ENCODE peak calls at places on chromosomes 13 and 19, in eight cellular contexts. V, Z, H, M, R, N, I and B are unnamed samples.

GRCh38 chr19:34365463-34366401 is 736 bp downstream of the GPI start:
- DNase-seq in V (peak; percentile 39), Z (peak; percentile 54), H (peak; percentile 74), M (peak; percentile 48), R (peak; percentile 78), N (no peak), I (no peak), B (no peak)

GRCh38 chr19:38717855-38718254 is 26.4 kb downstream of the CAPN12 start:
- DNase-seq in V (no peak), Z (no peak), H (no peak), M (no peak), R (no peak), N (no peak), I (no peak), B (no peak)

GRCh38 chr13:101098873-101099272 is 317.4 kb downstream of the NALCN start:
- DNase-seq in V (no peak), Z (no peak), H (no peak), M (no peak), R (no peak), N (no peak), I (no peak), B (no peak)

GRCh38 chr19:55467236-55468053 is 2.9 kb upstream of the C19orf85 start:
- DNase-seq in V (peak; percentile 91), Z (peak; percentile 62), H (peak; percentile 62), M (peak; percentile 57), R (peak; percentile 70), N (no peak), I (peak; percentile 73), B (no peak)

GRCh38 chr13:105436946-105437345 is 1098.5 kb downstream of the EFNB2 start:
- DNase-seq in V (peak; percentile 77), Z (no peak), H (no peak), M (no peak), R (no peak), N (no peak), I (no peak), B (no peak)

GRCh38 chr13:52003551-52003950 is 7.7 kb downstream of the ATP7B start:
- DNase-seq in V (no peak), Z (no peak), H (no peak), M (no peak), R (no peak), N (no peak), I (no peak), B (no peak)

GRCh38 chr13:77038907-77039470 is 12.0 kb upstream of the FBXL3 start:
- DNase-seq in V (no peak), Z (no peak), H (no peak), M (no peak), R (no peak), N (no peak), I (no peak), B (no peak)

GRCh38 chr13:70960841-70961443 is 852.7 kb upstream of the KLHL1 start:
- DNase-seq in V (peak; percentile 50), Z (no peak), H (no peak), M (no peak), R (peak; percentile 15), N (peak; percentile 29), I (no peak), B (no peak)

GRCh38 chr13:51935326-51936171 is 73.8 kb downstream of the CCDC70 start:
- DNase-seq in V (peak; percentile 20), Z (peak; percentile 8), H (peak; percentile 52), M (no peak), R (no peak), N (peak; percentile 5), I (peak; percentile 35), B (no peak)

GRCh38 chr13:34044660-34045080 is 226.7 kb downstream of the RFC3 start:
- DNase-seq in V (peak; percentile 63), Z (no peak), H (no peak), M (no peak), R (peak; percentile 3), N (no peak), I (peak; percentile 5), B (no peak)

GRCh38 chr13:111372651-111373425 is 52.4 kb downstream of the TEX29 start:
- DNase-seq in V (no peak), Z (no peak), H (no peak), M (no peak), R (no peak), N (no peak), I (no peak), B (no peak)

GRCh38 chr19:31175564-31176348 is 173.5 kb downstream of the TSHZ3 start:
- DNase-seq in V (no peak), Z (no peak), H (no peak), M (no peak), R (no peak), N (no peak), I (no peak), B (no peak)

GRCh38 chr13:112690242-112690943 is 555 bp downstream of the ATP11A start:
- DNase-seq in V (peak; percentile 23), Z (peak; percentile 65), H (peak; percentile 47), M (peak; percentile 43), R (peak; percentile 59), N (no peak), I (peak; percentile 33), B (peak; percentile 73)

GRCh38 chr19:40804783-40805242 is 5.8 kb downstream of the EGLN2 start:
- DNase-seq in V (no peak), Z (no peak), H (peak; percentile 25), M (no peak), R (no peak), N (no peak), I (no peak), B (no peak)

GRCh38 chr19:33639034-33639681 is 17.4 kb downstream of the CHST8 start:
- DNase-seq in V (no peak), Z (no peak), H (no peak), M (no peak), R (no peak), N (no peak), I (no peak), B (peak; percentile 43)

GRCh38 chr13:106260352-106260751 is 275.1 kb downstream of the EFNB2 start:
- DNase-seq in V (no peak), Z (no peak), H (no peak), M (no peak), R (no peak), N (no peak), I (no peak), B (no peak)

GRCh38 chr13:94362411-94362909 is 117.0 kb downstream of the DCT start:
- DNase-seq in V (peak; percentile 93), Z (peak; percentile 50), H (peak; percentile 66), M (peak; percentile 67), R (peak; percentile 73), N (peak; percentile 84), I (peak; percentile 52), B (no peak)

GRCh38 chr19:10855879-10856522 is 7.8 kb downstream of the C19orf38 start:
- DNase-seq in V (peak; percentile 25), Z (no peak), H (no peak), M (no peak), R (no peak), N (no peak), I (peak; percentile 27), B (no peak)

GRCh38 chr19:39645800-39646411 is 9.8 kb upstream of the LGALS16 start:
- DNase-seq in V (peak; percentile 30), Z (no peak), H (no peak), M (no peak), R (no peak), N (peak; percentile 38), I (no peak), B (no peak)

GRCh38 chr13:40502236-40502635 is 164.2 kb downstream of the FOXO1 start:
- DNase-seq in V (no peak), Z (no peak), H (no peak), M (no peak), R (no peak), N (no peak), I (no peak), B (no peak)

GRCh38 chr13:84912720-84913119 is 886.5 kb downstream of the SLITRK6 start:
- DNase-seq in V (no peak), Z (no peak), H (no peak), M (no peak), R (no peak), N (no peak), I (no peak), B (no peak)

GRCh38 chr13:84917252-84917878 is 881.9 kb downstream of the SLITRK6 start:
- DNase-seq in V (peak; percentile 30), Z (no peak), H (no peak), M (no peak), R (no peak), N (no peak), I (no peak), B (no peak)
- H3K27ac ChIP-seq in V (no peak overlapping the region), Z (no peak overlapping the region), H (no peak overlapping the region), M (no peak overlapping the region), R (no peak overlapping the region), N (no peak overlapping the region), I (no peak overlapping the region), B (no peak overlapping the region)

DNA sequence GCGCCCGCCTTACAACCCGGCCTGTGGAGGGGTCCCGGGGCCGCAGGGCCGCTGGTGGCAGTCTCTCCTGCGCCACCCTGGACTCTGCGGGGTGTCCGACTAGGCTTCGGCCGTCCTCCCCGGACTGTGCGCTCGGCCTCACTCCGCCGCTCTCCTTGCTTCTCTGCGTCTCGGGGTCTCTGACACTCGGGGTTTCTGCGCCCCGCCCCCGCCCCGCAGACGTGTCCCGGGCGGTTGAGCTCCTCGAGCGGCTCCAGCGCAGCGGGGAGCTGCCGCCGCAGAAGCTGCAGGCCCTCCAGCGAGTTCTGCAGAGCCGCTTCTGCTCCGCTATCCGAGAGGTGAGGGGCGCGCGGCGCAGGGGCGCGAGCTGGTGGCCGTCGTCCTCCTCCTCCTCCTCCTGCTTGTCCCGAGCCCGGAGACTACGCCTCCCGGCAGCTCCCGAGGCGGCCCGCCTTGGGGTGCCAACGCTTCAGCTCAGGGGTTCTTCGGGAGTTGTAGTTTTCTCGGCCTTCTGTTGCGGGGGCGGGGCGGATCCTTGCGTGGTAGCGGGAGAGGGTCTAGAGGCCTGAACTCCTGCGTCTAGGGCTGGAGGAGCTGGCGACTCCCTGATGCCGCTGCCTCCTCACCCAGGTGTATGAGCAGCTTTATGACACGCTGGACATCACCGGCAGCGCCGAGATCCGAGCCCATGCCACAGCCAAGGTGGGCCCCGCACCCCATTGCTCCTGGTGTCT is 627 bp downstream of the LIN7B start:
- DNase-seq in V (peak; percentile 69), Z (peak; percentile 79), H (peak; percentile 69), M (peak; percentile 76), R (peak; percentile 63), N (peak; percentile 77), I (no peak), B (no peak)
- H3K27ac ChIP-seq in V (peak overlapping the region; percentile 88), Z (peak overlapping the region; percentile 64), H (peak overlapping the region; percentile 64), M (peak overlapping the region; percentile 90), R (no peak overlapping the region), N (no peak overlapping the region), I (peak overlapping the region; percentile 95), B (peak overlapping the region; percentile 91)

GRCh38 chr19:47179643-47180310 is 49.1 kb downstream of the SAE1 start:
- DNase-seq in V (no peak), Z (no peak), H (no peak), M (no peak), R (no peak), N (no peak), I (no peak), B (no peak)
- H3K27ac ChIP-seq in V (no peak overlapping the region), Z (no peak overlapping the region), H (no peak overlapping the region), M (no peak overlapping the region), R (no peak overlapping the region), N (no peak overlapping the region), I (no peak overlapping the region), B (no peak overlapping the region)

DNA sequence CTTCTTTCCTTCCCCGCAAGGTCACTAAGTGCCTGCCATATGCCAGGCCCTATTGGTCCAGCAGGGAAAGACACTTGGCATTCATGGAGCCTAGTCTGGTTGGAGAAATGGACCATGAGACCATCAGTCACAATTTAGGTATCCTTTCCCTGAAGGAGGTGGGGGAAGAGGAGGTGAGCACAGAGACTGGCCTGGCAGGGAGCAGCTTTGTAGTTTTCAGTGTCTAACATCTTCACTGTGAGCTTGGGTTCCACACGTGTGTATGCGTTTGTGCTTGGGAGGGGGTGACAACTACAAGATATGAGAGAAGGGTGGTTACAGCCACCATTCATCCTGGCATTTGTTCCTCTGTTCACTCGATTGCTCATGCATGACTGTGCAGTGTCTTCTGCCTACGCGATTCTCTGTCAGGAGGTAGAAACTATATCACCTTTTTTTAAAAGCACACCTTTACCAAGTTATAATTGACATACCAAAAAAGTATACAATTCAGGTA is 5.3 kb upstream of the MZF1 start:
- DNase-seq in V (no peak), Z (no peak), H (no peak), M (no peak), R (no peak), N (no peak), I (no peak), B (no peak)
- H3K27ac ChIP-seq in V (no peak overlapping the region), Z (no peak overlapping the region), H (no peak overlapping the region), M (no peak overlapping the region), R (no peak overlapping the region), N (no peak overlapping the region), I (no peak overlapping the region), B (no peak overlapping the region)